ENCODE peak calls at places on chromosomes 11 and 22, in eight cellular contexts. One of them, this sample, is unnamed.

GRCh38 chr11:102317099-102317767 is at the start of gene BIRC3:
- DNase-seq in hypothalamus: peak
- DNase-seq in EL: peak
- DNase-seq in stimulated activated CD4-positive, alpha-beta T cell treated with anti-CD3 and anti-CD28 coated beads, Interleukin-2, amount 100 ng/mL, for 4 hours: peak
- DNase-seq in activated CD4-positive, alpha-beta T cell treated with anti-CD3 and anti-CD28 coated beads, Interleukin-2, amount 50 U/mL, for 48 hours: peak
- DNase-seq in spleen: peak
- DNase-seq in COR-L47: peak
- DNase-seq in tibial artery: peak
- DNase-seq in this sample: peak

GRCh38 chr11:90204832-90205646 is 17.8 kb downstream of the CHORDC1 start:
- DNase-seq in hypothalamus: no peak
- DNase-seq in spleen: no peak
- DNase-seq in stimulated activated CD4-positive, alpha-beta T cell treated with anti-CD3 and anti-CD28 coated beads, Interleukin-2, amount 100 ng/mL, for 4 hours: no peak
- DNase-seq in EL: peak
- DNase-seq in COR-L47: no peak
- DNase-seq in activated CD4-positive, alpha-beta T cell treated with anti-CD3 and anti-CD28 coated beads, Interleukin-2, amount 50 U/mL, for 48 hours: no peak
- DNase-seq in tibial artery: no peak
- DNase-seq in this sample: peak

GRCh38 chr11:102436546-102436945 is 16.0 kb downstream of the TMEM123 start:
- DNase-seq in stimulated activated CD4-positive, alpha-beta T cell treated with anti-CD3 and anti-CD28 coated beads, Interleukin-2, amount 100 ng/mL, for 4 hours: no peak
- DNase-seq in tibial artery: no peak
- DNase-seq in EL: peak
- DNase-seq in spleen: no peak
- DNase-seq in activated CD4-positive, alpha-beta T cell treated with anti-CD3 and anti-CD28 coated beads, Interleukin-2, amount 50 U/mL, for 48 hours: no peak
- DNase-seq in hypothalamus: no peak
- DNase-seq in COR-L47: no peak
- DNase-seq in this sample: no peak

GRCh38 chr11:104104664-104105063 is 59.3 kb downstream of the PDGFD start:
- DNase-seq in activated CD4-positive, alpha-beta T cell treated with anti-CD3 and anti-CD28 coated beads, Interleukin-2, amount 50 U/mL, for 48 hours: no peak
- DNase-seq in tibial artery: no peak
- DNase-seq in spleen: no peak
- DNase-seq in hypothalamus: no peak
- DNase-seq in COR-L47: no peak
- DNase-seq in stimulated activated CD4-positive, alpha-beta T cell treated with anti-CD3 and anti-CD28 coated beads, Interleukin-2, amount 100 ng/mL, for 4 hours: no peak
- DNase-seq in EL: no peak
- DNase-seq in this sample: no peak

GRCh38 chr22:31899661-31900060 is 44.7 kb upstream of the YWHAH start:
- DNase-seq in spleen: peak
- DNase-seq in EL: no peak
- DNase-seq in hypothalamus: no peak
- DNase-seq in stimulated activated CD4-positive, alpha-beta T cell treated with anti-CD3 and anti-CD28 coated beads, Interleukin-2, amount 100 ng/mL, for 4 hours: no peak
- DNase-seq in activated CD4-positive, alpha-beta T cell treated with anti-CD3 and anti-CD28 coated beads, Interleukin-2, amount 50 U/mL, for 48 hours: no peak
- DNase-seq in COR-L47: no peak
- DNase-seq in tibial artery: no peak
- DNase-seq in this sample: no peak

GRCh38 chr11:128848815-128849455 is 18.2 kb downstream of the KCNJ1 start:
- DNase-seq in stimulated activated CD4-positive, alpha-beta T cell treated with anti-CD3 and anti-CD28 coated beads, Interleukin-2, amount 100 ng/mL, for 4 hours: no peak
- DNase-seq in activated CD4-positive, alpha-beta T cell treated with anti-CD3 and anti-CD28 coated beads, Interleukin-2, amount 50 U/mL, for 48 hours: peak
- DNase-seq in EL: peak
- DNase-seq in tibial artery: no peak
- DNase-seq in hypothalamus: no peak
- DNase-seq in spleen: peak
- DNase-seq in COR-L47: no peak
- DNase-seq in this sample: no peak

GRCh38 chr22:31818481-31819392 is 64.9 kb downstream of the DEPDC5 start:
- DNase-seq in stimulated activated CD4-positive, alpha-beta T cell treated with anti-CD3 and anti-CD28 coated beads, Interleukin-2, amount 100 ng/mL, for 4 hours: no peak
- DNase-seq in tibial artery: no peak
- DNase-seq in activated CD4-positive, alpha-beta T cell treated with anti-CD3 and anti-CD28 coated beads, Interleukin-2, amount 50 U/mL, for 48 hours: peak
- DNase-seq in COR-L47: no peak
- DNase-seq in spleen: no peak
- DNase-seq in hypothalamus: no peak
- DNase-seq in EL: peak
- DNase-seq in this sample: no peak

GRCh38 chr22:22458896-22459588 is 49.5 kb downstream of the ZNF280B start:
- DNase-seq in hypothalamus: no peak
- DNase-seq in activated CD4-positive, alpha-beta T cell treated with anti-CD3 and anti-CD28 coated beads, Interleukin-2, amount 50 U/mL, for 48 hours: no peak
- DNase-seq in tibial artery: no peak
- DNase-seq in EL: no peak
- DNase-seq in COR-L47: no peak
- DNase-seq in stimulated activated CD4-positive, alpha-beta T cell treated with anti-CD3 and anti-CD28 coated beads, Interleukin-2, amount 100 ng/mL, for 4 hours: no peak
- DNase-seq in spleen: no peak
- DNase-seq in this sample: no peak

GRCh38 chr22:29879738-29880137 is 3.2 kb upstream of the MTMR3 start:
- DNase-seq in EL: peak
- DNase-seq in spleen: no peak
- DNase-seq in COR-L47: no peak
- DNase-seq in activated CD4-positive, alpha-beta T cell treated with anti-CD3 and anti-CD28 coated beads, Interleukin-2, amount 50 U/mL, for 48 hours: no peak
- DNase-seq in hypothalamus: no peak
- DNase-seq in tibial artery: no peak
- DNase-seq in stimulated activated CD4-positive, alpha-beta T cell treated with anti-CD3 and anti-CD28 coated beads, Interleukin-2, amount 100 ng/mL, for 4 hours: no peak
- DNase-seq in this sample: no peak

GRCh38 chr22:28112548-28113043 is 193.5 kb upstream of the PITPNB start:
- DNase-seq in activated CD4-positive, alpha-beta T cell treated with anti-CD3 and anti-CD28 coated beads, Interleukin-2, amount 50 U/mL, for 48 hours: no peak
- DNase-seq in COR-L47: peak
- DNase-seq in stimulated activated CD4-positive, alpha-beta T cell treated with anti-CD3 and anti-CD28 coated beads, Interleukin-2, amount 100 ng/mL, for 4 hours: no peak
- DNase-seq in hypothalamus: no peak
- DNase-seq in spleen: no peak
- DNase-seq in tibial artery: no peak
- DNase-seq in EL: peak
- DNase-seq in this sample: peak

GRCh38 chr11:34250732-34251639 is 106.8 kb downstream of the ABTB2 start:
- DNase-seq in hypothalamus: no peak
- DNase-seq in tibial artery: peak
- DNase-seq in spleen: peak
- DNase-seq in activated CD4-positive, alpha-beta T cell treated with anti-CD3 and anti-CD28 coated beads, Interleukin-2, amount 50 U/mL, for 48 hours: peak
- DNase-seq in COR-L47: peak
- DNase-seq in EL: peak
- DNase-seq in stimulated activated CD4-positive, alpha-beta T cell treated with anti-CD3 and anti-CD28 coated beads, Interleukin-2, amount 100 ng/mL, for 4 hours: peak
- DNase-seq in this sample: peak

GRCh38 chr11:107999759-108000455 is 8.8 kb upstream of the CUL5 start:
- DNase-seq in EL: peak
- DNase-seq in stimulated activated CD4-positive, alpha-beta T cell treated with anti-CD3 and anti-CD28 coated beads, Interleukin-2, amount 100 ng/mL, for 4 hours: no peak
- DNase-seq in hypothalamus: no peak
- DNase-seq in activated CD4-positive, alpha-beta T cell treated with anti-CD3 and anti-CD28 coated beads, Interleukin-2, amount 50 U/mL, for 48 hours: peak
- DNase-seq in tibial artery: no peak
- DNase-seq in spleen: no peak
- DNase-seq in COR-L47: peak
- DNase-seq in this sample: peak

GRCh38 chr11:24375896-24376295 is 121.0 kb upstream of the LUZP2 start:
- DNase-seq in spleen: no peak
- DNase-seq in activated CD4-positive, alpha-beta T cell treated with anti-CD3 and anti-CD28 coated beads, Interleukin-2, amount 50 U/mL, for 48 hours: no peak
- DNase-seq in tibial artery: no peak
- DNase-seq in stimulated activated CD4-positive, alpha-beta T cell treated with anti-CD3 and anti-CD28 coated beads, Interleukin-2, amount 100 ng/mL, for 4 hours: no peak
- DNase-seq in COR-L47: no peak
- DNase-seq in EL: no peak
- DNase-seq in hypothalamus: no peak
- DNase-seq in this sample: no peak

GRCh38 chr22:47605441-47605840 is 843.0 kb downstream of the TBC1D22A start:
- DNase-seq in stimulated activated CD4-positive, alpha-beta T cell treated with anti-CD3 and anti-CD28 coated beads, Interleukin-2, amount 100 ng/mL, for 4 hours: no peak
- DNase-seq in activated CD4-positive, alpha-beta T cell treated with anti-CD3 and anti-CD28 coated beads, Interleukin-2, amount 50 U/mL, for 48 hours: no peak
- DNase-seq in EL: no peak
- DNase-seq in spleen: peak
- DNase-seq in tibial artery: no peak
- DNase-seq in hypothalamus: no peak
- DNase-seq in COR-L47: peak
- DNase-seq in this sample: no peak

GRCh38 chr11:16925495-16926065 is 88.6 kb downstream of the PLEKHA7 start:
- DNase-seq in activated CD4-positive, alpha-beta T cell treated with anti-CD3 and anti-CD28 coated beads, Interleukin-2, amount 50 U/mL, for 48 hours: peak
- DNase-seq in hypothalamus: no peak
- DNase-seq in stimulated activated CD4-positive, alpha-beta T cell treated with anti-CD3 and anti-CD28 coated beads, Interleukin-2, amount 100 ng/mL, for 4 hours: no peak
- DNase-seq in COR-L47: peak
- DNase-seq in EL: peak
- DNase-seq in spleen: peak
- DNase-seq in tibial artery: no peak
- DNase-seq in this sample: no peak

GRCh38 chr11:114262681-114263509 is 33.3 kb upstream of the NNMT start:
- DNase-seq in tibial artery: no peak
- DNase-seq in COR-L47: peak
- DNase-seq in spleen: no peak
- DNase-seq in activated CD4-positive, alpha-beta T cell treated with anti-CD3 and anti-CD28 coated beads, Interleukin-2, amount 50 U/mL, for 48 hours: no peak
- DNase-seq in hypothalamus: no peak
- DNase-seq in stimulated activated CD4-positive, alpha-beta T cell treated with anti-CD3 and anti-CD28 coated beads, Interleukin-2, amount 100 ng/mL, for 4 hours: no peak
- DNase-seq in EL: peak
- DNase-seq in this sample: peak

GRCh38 chr11:67268036-67268683 is 1.9 kb downstream of the GRK2 start:
- DNase-seq in activated CD4-positive, alpha-beta T cell treated with anti-CD3 and anti-CD28 coated beads, Interleukin-2, amount 50 U/mL, for 48 hours: peak
- DNase-seq in hypothalamus: no peak
- DNase-seq in stimulated activated CD4-positive, alpha-beta T cell treated with anti-CD3 and anti-CD28 coated beads, Interleukin-2, amount 100 ng/mL, for 4 hours: no peak
- DNase-seq in tibial artery: peak
- DNase-seq in EL: no peak
- DNase-seq in COR-L47: no peak
- DNase-seq in spleen: peak
- DNase-seq in this sample: no peak

GRCh38 chr11:116547571-116547970 is 225.2 kb downstream of the BUD13 start:
- DNase-seq in hypothalamus: no peak
- DNase-seq in EL: no peak
- DNase-seq in tibial artery: no peak
- DNase-seq in spleen: no peak
- DNase-seq in stimulated activated CD4-positive, alpha-beta T cell treated with anti-CD3 and anti-CD28 coated beads, Interleukin-2, amount 100 ng/mL, for 4 hours: no peak
- DNase-seq in activated CD4-positive, alpha-beta T cell treated with anti-CD3 and anti-CD28 coated beads, Interleukin-2, amount 50 U/mL, for 48 hours: no peak
- DNase-seq in COR-L47: no peak
- DNase-seq in this sample: no peak

GRCh38 chr11:33453225-33453624 is 196.0 kb downstream of the HIPK3 start:
- DNase-seq in activated CD4-positive, alpha-beta T cell treated with anti-CD3 and anti-CD28 coated beads, Interleukin-2, amount 50 U/mL, for 48 hours: no peak
- DNase-seq in hypothalamus: no peak
- DNase-seq in COR-L47: no peak
- DNase-seq in spleen: no peak
- DNase-seq in tibial artery: no peak
- DNase-seq in stimulated activated CD4-positive, alpha-beta T cell treated with anti-CD3 and anti-CD28 coated beads, Interleukin-2, amount 100 ng/mL, for 4 hours: no peak
- DNase-seq in EL: no peak
- DNase-seq in this sample: no peak

GRCh38 chr11:85854557-85855340 is 434 bp upstream of the CCDC83 start:
- DNase-seq in spleen: peak
- DNase-seq in stimulated activated CD4-positive, alpha-beta T cell treated with anti-CD3 and anti-CD28 coated beads, Interleukin-2, amount 100 ng/mL, for 4 hours: peak
- DNase-seq in COR-L47: peak
- DNase-seq in hypothalamus: peak
- DNase-seq in tibial artery: peak
- DNase-seq in activated CD4-positive, alpha-beta T cell treated with anti-CD3 and anti-CD28 coated beads, Interleukin-2, amount 50 U/mL, for 48 hours: peak
- DNase-seq in EL: peak
- DNase-seq in this sample: peak

GRCh38 chr22:44221710-44222475 is 41.2 kb downstream of the PARVG start:
- DNase-seq in spleen: no peak
- DNase-seq in hypothalamus: no peak
- DNase-seq in activated CD4-positive, alpha-beta T cell treated with anti-CD3 and anti-CD28 coated beads, Interleukin-2, amount 50 U/mL, for 48 hours: no peak
- DNase-seq in tibial artery: no peak
- DNase-seq in COR-L47: no peak
- DNase-seq in stimulated activated CD4-positive, alpha-beta T cell treated with anti-CD3 and anti-CD28 coated beads, Interleukin-2, amount 100 ng/mL, for 4 hours: no peak
- DNase-seq in EL: no peak
- DNase-seq in this sample: no peak

GRCh38 chr22:46053563-46054090 is 76.7 kb upstream of the WNT7B start:
- DNase-seq in stimulated activated CD4-positive, alpha-beta T cell treated with anti-CD3 and anti-CD28 coated beads, Interleukin-2, amount 100 ng/mL, for 4 hours: peak
- DNase-seq in EL: peak
- DNase-seq in spleen: peak
- DNase-seq in activated CD4-positive, alpha-beta T cell treated with anti-CD3 and anti-CD28 coated beads, Interleukin-2, amount 50 U/mL, for 48 hours: peak
- DNase-seq in COR-L47: no peak
- DNase-seq in tibial artery: peak
- DNase-seq in hypothalamus: peak
- DNase-seq in this sample: peak

GRCh38 chr11:76237041-76237649 is 30.8 kb upstream of the WNT11 start:
- DNase-seq in spleen: no peak
- DNase-seq in tibial artery: no peak
- DNase-seq in COR-L47: no peak
- DNase-seq in EL: peak
- DNase-seq in stimulated activated CD4-positive, alpha-beta T cell treated with anti-CD3 and anti-CD28 coated beads, Interleukin-2, amount 100 ng/mL, for 4 hours: no peak
- DNase-seq in activated CD4-positive, alpha-beta T cell treated with anti-CD3 and anti-CD28 coated beads, Interleukin-2, amount 50 U/mL, for 48 hours: no peak
- DNase-seq in hypothalamus: no peak
- DNase-seq in this sample: no peak

GRCh38 chr22:38228873-38229740 is 27.3 kb downstream of the MAFF start:
- DNase-seq in spleen: no peak
- DNase-seq in EL: peak
- DNase-seq in stimulated activated CD4-positive, alpha-beta T cell treated with anti-CD3 and anti-CD28 coated beads, Interleukin-2, amount 100 ng/mL, for 4 hours: no peak
- DNase-seq in activated CD4-positive, alpha-beta T cell treated with anti-CD3 and anti-CD28 coated beads, Interleukin-2, amount 50 U/mL, for 48 hours: no peak
- DNase-seq in COR-L47: peak
- DNase-seq in tibial artery: no peak
- DNase-seq in hypothalamus: no peak
- DNase-seq in this sample: no peak

GRCh38 chr11:42524534-42525227 is 787.1 kb upstream of the API5 start:
- DNase-seq in stimulated activated CD4-positive, alpha-beta T cell treated with anti-CD3 and anti-CD28 coated beads, Interleukin-2, amount 100 ng/mL, for 4 hours: no peak
- DNase-seq in tibial artery: no peak
- DNase-seq in COR-L47: peak
- DNase-seq in activated CD4-positive, alpha-beta T cell treated with anti-CD3 and anti-CD28 coated beads, Interleukin-2, amount 50 U/mL, for 48 hours: peak
- DNase-seq in hypothalamus: no peak
- DNase-seq in EL: peak
- DNase-seq in spleen: no peak
- DNase-seq in this sample: peak

GRCh38 chr22:39901519-39902146 is 749 bp downstream of the GRAP2 start:
- DNase-seq in hypothalamus: no peak
- DNase-seq in EL: no peak
- DNase-seq in COR-L47: no peak
- DNase-seq in stimulated activated CD4-positive, alpha-beta T cell treated with anti-CD3 and anti-CD28 coated beads, Interleukin-2, amount 100 ng/mL, for 4 hours: no peak
- DNase-seq in tibial artery: no peak
- DNase-seq in spleen: no peak
- DNase-seq in activated CD4-positive, alpha-beta T cell treated with anti-CD3 and anti-CD28 coated beads, Interleukin-2, amount 50 U/mL, for 48 hours: no peak
- DNase-seq in this sample: no peak

GRCh38 chr11:69115586-69116560 is 39.9 kb upstream of the SMIM38 start:
- DNase-seq in activated CD4-positive, alpha-beta T cell treated with anti-CD3 and anti-CD28 coated beads, Interleukin-2, amount 50 U/mL, for 48 hours: no peak
- DNase-seq in COR-L47: no peak
- DNase-seq in EL: no peak
- DNase-seq in tibial artery: peak
- DNase-seq in spleen: peak
- DNase-seq in stimulated activated CD4-positive, alpha-beta T cell treated with anti-CD3 and anti-CD28 coated beads, Interleukin-2, amount 100 ng/mL, for 4 hours: no peak
- DNase-seq in hypothalamus: no peak
- DNase-seq in this sample: no peak

GRCh38 chr22:37357471-37357870 is 69.8 kb downstream of the ELFN2 start:
- DNase-seq in COR-L47: no peak
- DNase-seq in activated CD4-positive, alpha-beta T cell treated with anti-CD3 and anti-CD28 coated beads, Interleukin-2, amount 50 U/mL, for 48 hours: no peak
- DNase-seq in spleen: no peak
- DNase-seq in stimulated activated CD4-positive, alpha-beta T cell treated with anti-CD3 and anti-CD28 coated beads, Interleukin-2, amount 100 ng/mL, for 4 hours: no peak
- DNase-seq in EL: no peak
- DNase-seq in hypothalamus: no peak
- DNase-seq in tibial artery: no peak
- DNase-seq in this sample: no peak

GRCh38 chr11:109864161-109864661 is 229.0 kb upstream of the ZC3H12C start:
- DNase-seq in hypothalamus: no peak
- DNase-seq in COR-L47: no peak
- DNase-seq in activated CD4-positive, alpha-beta T cell treated with anti-CD3 and anti-CD28 coated beads, Interleukin-2, amount 50 U/mL, for 48 hours: no peak
- DNase-seq in stimulated activated CD4-positive, alpha-beta T cell treated with anti-CD3 and anti-CD28 coated beads, Interleukin-2, amount 100 ng/mL, for 4 hours: no peak
- DNase-seq in tibial artery: no peak
- DNase-seq in spleen: no peak
- DNase-seq in EL: peak
- DNase-seq in this sample: no peak

This sample was measured in pons.